ENCODE peak calls at places on chromosomes 16 and 17, in four cellular contexts. R, G, E and O are unnamed samples.

GRCh38 chr16:89720859-89721643 is at the start of the genes VPS9D1 and ZNF276:
- DNase-seq in R (no peak), G (peak), E (peak), O (peak)

GRCh38 chr16:75265911-75266701 is 14.7 kb upstream of the BCAR1 start:
- DNase-seq in E (no peak), G (peak), R (no peak), O (peak)

GRCh38 chr17:32993977-32994376 is 2.3 kb downstream of the SPACA3 start:
- DNase-seq in G (no peak), R (no peak), E (no peak), O (no peak)

GRCh38 chr16:85699628-85700027 is 10.9 kb upstream of the GINS2 start:
- DNase-seq in E (no peak), R (no peak), G (no peak), O (no peak)

GRCh38 chr17:7833011-7833794 is 814 bp upstream of the KDM6B start:
- DNase-seq in R (no peak), E (no peak), G (no peak), O (no peak)

GRCh38 chr17:29733151-29733550 is 110.4 kb upstream of the CORO6 start:
- DNase-seq in G (no peak), E (no peak), R (no peak), O (no peak)

GRCh38 chr17:76071497-76072148 is 694 bp downstream of the SRP68 start:
- DNase-seq in E (no peak), R (no peak), G (no peak), O (no peak)

GRCh38 chr17:8300629-8301242 is 5.5 kb upstream of the SLC25A35 start:
- DNase-seq in E (peak), R (peak), G (peak), O (peak)

GRCh38 chr16:57071840-57072541 is 20.4 kb upstream of the CPNE2 start:
- DNase-seq in E (peak), G (no peak), R (no peak), O (no peak)

GRCh38 chr17:1651559-1651844 is 1.8 kb upstream of the RILP start:
- DNase-seq in E (no peak), R (no peak), G (no peak), O (no peak)

GRCh38 chr17:16507918-16508533 is 16.0 kb upstream of the LRRC75A start:
- DNase-seq in G (no peak), R (no peak), E (no peak), O (no peak)

GRCh38 chr16:55559933-55560516 is 6.5 kb upstream of the CAPNS2 start:
- DNase-seq in E (no peak), R (no peak), G (no peak), O (no peak)

GRCh38 chr17:74842599-74843351 is 16.9 kb downstream of the GRIN2C start:
- DNase-seq in E (peak), G (peak), R (no peak), O (peak)

GRCh38 chr17:67559381-67559966 is 158.3 kb upstream of the NOL11 start:
- DNase-seq in R (no peak), G (no peak), E (no peak), O (peak)

GRCh38 chr16:56421976-56422669 is 3.2 kb downstream of the AMFR start:
- DNase-seq in G (peak), R (no peak), E (no peak), O (no peak)

DNA sequence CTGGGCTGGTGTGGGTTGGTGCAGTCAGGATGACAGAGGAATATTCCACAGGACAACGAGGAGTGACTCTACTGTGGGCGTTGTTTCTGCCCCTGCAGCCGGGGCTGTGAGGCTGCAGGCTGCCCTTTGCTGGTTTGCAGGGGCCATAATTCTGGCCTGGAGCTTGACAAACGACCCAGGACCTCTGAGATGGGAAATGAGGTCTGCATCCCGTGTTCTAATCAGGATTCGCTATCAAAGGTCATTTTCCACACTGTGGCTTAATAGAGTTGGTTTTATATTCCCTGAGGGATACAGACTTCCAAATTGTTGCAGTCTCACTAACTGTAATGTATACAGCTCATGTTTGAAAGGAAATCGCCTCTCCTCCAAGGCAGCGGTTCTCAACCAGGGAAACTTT is 180.9 kb downstream of the RPTOR start:
- DNase-seq in R (no peak), E (no peak), G (no peak), O (no peak)
- TF ChIP-seq ATF3 in R (no peak), E (no peak), G (no peak), O (no peak)

GRCh38 chr17:43789482-43789881 is 9.2 kb downstream of the CFAP97D1 start:
- DNase-seq in E (no peak), G (no peak), R (no peak), O (no peak)
- TF ChIP-seq ATF3 in E (no peak), G (no peak), R (no peak), O (no peak)

GRCh38 chr17:62703269-62703775 is 75.9 kb downstream of the MRC2 start:
- DNase-seq in E (no peak), G (no peak), R (no peak), O (no peak)
- TF ChIP-seq ATF3 in E (no peak), G (no peak), R (no peak), O (no peak)

GRCh38 chr17:43702636-43703035 is 40.9 kb upstream of the MEOX1 start:
- DNase-seq in G (peak), E (no peak), R (no peak), O (peak)

GRCh38 chr17:43698678-43699437 is 37.1 kb upstream of the MEOX1 start:
- DNase-seq in E (no peak), G (no peak), R (no peak), O (no peak)

GRCh38 chr17:43699438-43699756 is 37.7 kb upstream of the MEOX1 start:
- DNase-seq in G (no peak), E (no peak), R (no peak), O (no peak)

GRCh38 chr17:43703630-43704029 is 41.9 kb upstream of the MEOX1 start:
- DNase-seq in E (no peak), G (peak), R (no peak), O (no peak)

DNA sequence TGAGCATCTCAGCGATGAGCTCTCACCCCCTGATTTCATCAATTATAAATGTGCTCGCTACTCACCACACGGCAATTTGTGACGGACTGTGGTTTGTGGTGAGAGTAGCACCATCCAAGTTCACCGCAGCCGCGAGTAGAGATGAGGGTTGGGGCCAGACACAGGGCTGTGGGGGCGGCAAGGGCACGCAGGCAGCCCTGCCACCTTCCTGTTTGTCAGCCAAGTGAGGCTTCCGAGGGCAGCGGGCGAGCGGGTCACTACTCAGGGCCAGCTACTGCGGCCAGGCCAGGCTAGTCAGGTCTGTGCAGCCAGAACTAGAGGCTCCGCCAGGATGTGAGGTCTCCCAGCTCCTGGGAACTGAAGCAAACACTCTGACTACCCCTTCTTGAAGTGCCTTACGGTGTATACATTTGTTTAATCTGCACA is 39.6 kb upstream of the MEOX1 start:
- DNase-seq in R (peak), E (no peak), G (no peak), O (no peak)
- TF ChIP-seq ATF3 in R (no peak), E (no peak), G (no peak), O (no peak)